ENCODE peak calls at places on chromosomes 16 and 17, in seven cellular contexts. G, B, Q, O, R, Z and K are unnamed samples.

GRCh38 chr16:3063617-3064389 is 1.6 kb upstream of the IL32 start:
- DNase-seq in G (no peak), B (no peak), Q (no peak), O (no peak), R (no peak), Z (no peak), K (no peak)

GRCh38 chr16:55475919-55476318 is 3.1 kb upstream of the MMP2 start:
- DNase-seq in G (no peak), B (peak), Q (no peak), O (peak), R (no peak), Z (no peak), K (no peak)

GRCh38 chr17:17570798-17571716 is 20.5 kb downstream of the PEMT start:
- DNase-seq in G (no peak), B (no peak), Q (no peak), O (no peak), R (no peak), Z (no peak), K (no peak)

GRCh38 chr17:65294184-65294719 is 157.1 kb downstream of the RGS9 start:
- DNase-seq in G (peak), B (peak), Q (peak), O (peak), R (no peak), Z (no peak), K (peak)

GRCh38 chr16:50121278-50121677 is 31.8 kb upstream of the TENT4B start:
- DNase-seq in G (peak), B (no peak), Q (no peak), O (no peak), R (no peak), Z (no peak), K (peak)

GRCh38 chr17:70168044-70168978 is 1.0 kb upstream of the KCNJ2 start:
- DNase-seq in G (peak), B (peak), Q (no peak), O (peak), R (peak), Z (no peak), K (peak)

GRCh38 chr16:27995378-27995777 is 68.1 kb downstream of the GSG1L start:
- DNase-seq in G (no peak), B (no peak), Q (no peak), O (no peak), R (no peak), Z (no peak), K (no peak)

GRCh38 chr17:11273596-11273995 is 32.6 kb downstream of the SHISA6 start:
- DNase-seq in G (no peak), B (no peak), Q (no peak), O (no peak), R (no peak), Z (no peak), K (no peak)

GRCh38 chr17:33978889-33979288 is 276.2 kb upstream of the CCL2 start:
- DNase-seq in G (no peak), B (no peak), Q (no peak), O (no peak), R (no peak), Z (no peak), K (no peak)

GRCh38 chr16:71421911-71422310 is 19.9 kb downstream of the TLE7 start:
- DNase-seq in G (peak), B (no peak), Q (peak), O (no peak), R (no peak), Z (no peak), K (peak)

GRCh38 chr16:89422527-89422904 is 67.8 kb downstream of the ANKRD11 start:
- DNase-seq in G (peak), B (no peak), Q (no peak), O (peak), R (no peak), Z (no peak), K (peak)

GRCh38 chr17:77684803-77685580 is 273.5 kb upstream of the TNRC6C start:
- DNase-seq in G (no peak), B (no peak), Q (no peak), O (no peak), R (no peak), Z (no peak), K (no peak)
- TF ChIP-seq CTCF in G (no peak), B (no peak), Q (no peak), O (no peak), R (no peak), Z (no peak), K (no peak)

GRCh38 chr17:35664685-35665084 is 66.8 kb upstream of the RASL10B start:
- DNase-seq in G (no peak), B (no peak), Q (no peak), O (no peak), R (no peak), Z (no peak), K (no peak)

GRCh38 chr17:35666070-35666469 is 65.4 kb upstream of the RASL10B start:
- DNase-seq in G (no peak), B (no peak), Q (no peak), O (peak), R (no peak), Z (no peak), K (no peak)

GRCh38 chr17:35668807-35669206 is 62.6 kb upstream of the RASL10B start:
- DNase-seq in G (no peak), B (no peak), Q (no peak), O (no peak), R (no peak), Z (no peak), K (no peak)

GRCh38 chr17:35665662-35666061 is 65.8 kb upstream of the RASL10B start:
- DNase-seq in G (no peak), B (no peak), Q (no peak), O (no peak), R (no peak), Z (no peak), K (no peak)

GRCh38 chr17:35666967-35667552 is 64.4 kb upstream of the RASL10B start:
- DNase-seq in G (no peak), B (no peak), Q (no peak), O (no peak), R (no peak), Z (no peak), K (no peak)
- TF ChIP-seq CTCF in G (no peak), B (no peak), Q (no peak), O (no peak), R (no peak), Z (no peak), K (no peak)

GRCh38 chr17:58432806-58433573 is 15.7 kb upstream of the RNF43 start:
- DNase-seq in G (no peak), B (no peak), Q (no peak), O (no peak), R (no peak), Z (no peak), K (no peak)
- TF ChIP-seq CTCF in G (no peak), B (no peak), Q (no peak), O (peak), R (no peak), Z (no peak), K (no peak)

GRCh38 chr16:22124583-22125284 is 32.4 kb downstream of the VWA3A start:
- DNase-seq in G (no peak), B (no peak), Q (no peak), O (no peak), R (no peak), Z (no peak), K (no peak)

GRCh38 chr16:22120440-22120839 is 28.1 kb downstream of the VWA3A start:
- DNase-seq in G (no peak), B (no peak), Q (no peak), O (no peak), R (no peak), Z (no peak), K (no peak)

GRCh38 chr16:22122239-22122638 is 29.9 kb downstream of the VWA3A start:
- DNase-seq in G (no peak), B (no peak), Q (no peak), O (no peak), R (no peak), Z (no peak), K (no peak)

GRCh38 chr16:22123759-22124490 is 31.6 kb downstream of the VWA3A start:
- DNase-seq in G (no peak), B (no peak), Q (no peak), O (no peak), R (no peak), Z (no peak), K (no peak)

GRCh38 chr16:22123146-22123545 is 30.8 kb downstream of the VWA3A start:
- DNase-seq in G (no peak), B (no peak), Q (no peak), O (no peak), R (no peak), Z (no peak), K (no peak)
- TF ChIP-seq CTCF in G (no peak), B (no peak), Q (no peak), O (no peak), R (no peak), Z (no peak), K (peak)

GRCh38 chr16:15775663-15776304 is 81.0 kb downstream of the MYH11 start:
- DNase-seq in G (no peak), B (peak), Q (no peak), O (peak), R (no peak), Z (no peak), K (no peak)

GRCh38 chr16:15776572-15776971 is 80.3 kb downstream of the MYH11 start:
- DNase-seq in G (no peak), B (no peak), Q (no peak), O (no peak), R (no peak), Z (no peak), K (no peak)

GRCh38 chr16:15773964-15774363 is 82.9 kb downstream of the MYH11 start:
- DNase-seq in G (no peak), B (no peak), Q (no peak), O (peak), R (no peak), Z (no peak), K (no peak)

GRCh38 chr16:15777533-15778203 is 79.2 kb downstream of the MYH11 start:
- DNase-seq in G (peak), B (no peak), Q (peak), O (peak), R (no peak), Z (no peak), K (peak)

DNA sequence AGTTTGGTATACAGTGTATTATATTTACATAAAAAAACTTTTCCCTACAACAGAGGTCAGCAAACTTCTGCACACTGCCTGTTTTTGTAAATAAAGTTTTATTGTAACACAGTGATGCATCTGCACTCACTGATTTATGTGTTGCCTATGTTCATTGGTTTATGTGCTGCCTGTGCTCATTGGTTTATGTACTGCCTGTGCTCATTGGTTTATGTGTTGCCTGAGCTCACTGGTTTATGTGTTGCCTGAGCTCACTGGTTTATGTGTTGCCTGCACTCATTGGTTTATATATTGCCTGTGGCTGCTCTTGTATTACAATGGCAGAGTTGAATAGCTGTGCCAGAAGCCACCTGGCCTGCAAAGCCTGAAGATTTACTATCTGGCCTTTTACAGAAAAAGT is 81.6 kb downstream of the MYH11 start:
- DNase-seq in G (no peak), B (no peak), Q (peak), O (peak), R (no peak), Z (no peak), K (no peak)
- TF ChIP-seq CTCF in G (no peak), B (no peak), Q (no peak), O (no peak), R (no peak), Z (no peak), K (no peak)

GRCh38 chr16:24673155-24673554 is 56.3 kb upstream of the TNRC6A start:
- DNase-seq in G (no peak), B (no peak), Q (no peak), O (no peak), R (no peak), Z (no peak), K (no peak)

GRCh38 chr16:24668481-24669001 is 60.9 kb upstream of the TNRC6A start:
- DNase-seq in G (no peak), B (peak), Q (no peak), O (peak), R (peak), Z (no peak), K (no peak)

GRCh38 chr16:24670623-24671454 is 58.6 kb upstream of the TNRC6A start:
- DNase-seq in G (peak), B (peak), Q (no peak), O (peak), R (peak), Z (no peak), K (peak)

GRCh38 chr16:24674877-24675276 is 54.6 kb upstream of the TNRC6A start:
- DNase-seq in G (no peak), B (no peak), Q (no peak), O (no peak), R (no peak), Z (no peak), K (no peak)

GRCh38 chr16:24671455-24671954 is 57.9 kb upstream of the TNRC6A start:
- DNase-seq in G (no peak), B (peak), Q (no peak), O (no peak), R (no peak), Z (no peak), K (no peak)
- TF ChIP-seq CTCF in G (no peak), B (no peak), Q (no peak), O (no peak), R (no peak), Z (no peak), K (no peak)

DNA sequence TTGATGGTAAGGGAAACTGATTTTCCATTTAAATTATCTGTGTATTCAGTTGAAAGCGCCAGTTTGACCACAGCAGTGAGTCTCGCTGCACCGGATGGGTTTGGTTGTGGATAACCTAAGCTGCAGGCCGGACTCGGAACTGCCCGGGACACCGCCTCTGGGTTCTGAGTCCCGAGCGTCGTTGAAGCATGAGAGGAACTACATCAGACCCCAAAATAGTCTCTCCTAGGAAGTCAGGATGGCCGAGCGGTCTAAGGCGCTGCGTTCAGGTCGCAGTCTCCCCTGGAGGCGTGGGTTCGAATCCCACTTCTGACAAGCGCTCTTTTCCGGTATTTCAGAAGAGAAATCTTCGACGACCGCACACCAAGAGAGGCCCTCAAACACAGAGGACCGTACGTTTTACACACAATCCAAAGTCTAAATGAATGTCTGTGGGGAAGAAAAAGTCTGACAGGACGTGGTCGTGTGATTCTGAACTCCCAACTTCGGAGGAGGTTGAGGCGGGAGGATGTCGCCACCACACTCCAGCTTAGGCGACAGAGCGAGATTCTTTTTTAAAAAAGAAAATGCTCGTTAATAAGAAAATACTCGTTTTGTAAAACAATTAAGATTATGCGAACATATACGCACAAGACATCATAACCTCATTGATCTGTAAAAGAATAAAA is 15.4 kb upstream of the PLLP start:
- DNase-seq in G (peak), B (peak), Q (peak), O (peak), R (peak), Z (peak), K (peak)
- TF ChIP-seq CTCF in G (no peak), B (peak), Q (no peak), O (no peak), R (no peak), Z (peak), K (no peak)